ENCODE peak calls at places on chromosome 14, in eight cellular contexts. One of them, this sample, is unnamed.

GRCh38 chr14:86203843-86204242 is 673.9 kb downstream of the FLRT2 start:
- DNase-seq in T-helper 1 cell: no peak
- DNase-seq in HTR-8/SVneo: no peak
- DNase-seq in non-pigmented ciliary epithelial cell: no peak
- DNase-seq in neural progenitor cell: no peak
- DNase-seq in A172: no peak
- DNase-seq in coronary artery: no peak
- DNase-seq in cardiac fibroblast: no peak
- DNase-seq in this sample: no peak

GRCh38 chr14:81676395-81676794 is 142.7 kb upstream of the SEL1L start:
- DNase-seq in cardiac fibroblast: no peak
- DNase-seq in A172: no peak
- DNase-seq in coronary artery: no peak
- DNase-seq in non-pigmented ciliary epithelial cell: no peak
- DNase-seq in T-helper 1 cell: no peak
- DNase-seq in neural progenitor cell: no peak
- DNase-seq in HTR-8/SVneo: no peak
- DNase-seq in this sample: no peak

GRCh38 chr14:31993521-31993941 is 83.6 kb upstream of the ARHGAP5 start:
- DNase-seq in cardiac fibroblast: no peak
- DNase-seq in non-pigmented ciliary epithelial cell: no peak
- DNase-seq in coronary artery: no peak
- DNase-seq in neural progenitor cell: no peak
- DNase-seq in HTR-8/SVneo: no peak
- DNase-seq in T-helper 1 cell: no peak
- DNase-seq in A172: no peak
- DNase-seq in this sample: no peak

GRCh38 chr14:21964180-21964579 is 290.6 kb upstream of the OR4E1 start:
- DNase-seq in HTR-8/SVneo: no peak
- DNase-seq in T-helper 1 cell: no peak
- DNase-seq in coronary artery: no peak
- DNase-seq in A172: no peak
- DNase-seq in cardiac fibroblast: no peak
- DNase-seq in neural progenitor cell: no peak
- DNase-seq in non-pigmented ciliary epithelial cell: no peak
- DNase-seq in this sample: no peak

GRCh38 chr14:82387699-82388098 is 854.0 kb upstream of the SEL1L start:
- DNase-seq in non-pigmented ciliary epithelial cell: no peak
- DNase-seq in A172: no peak
- DNase-seq in HTR-8/SVneo: no peak
- DNase-seq in coronary artery: no peak
- DNase-seq in cardiac fibroblast: no peak
- DNase-seq in neural progenitor cell: no peak
- DNase-seq in T-helper 1 cell: no peak
- DNase-seq in this sample: peak

GRCh38 chr14:55762595-55763232 is 182.7 kb downstream of the KTN1 start:
- DNase-seq in coronary artery: no peak
- DNase-seq in HTR-8/SVneo: no peak
- DNase-seq in cardiac fibroblast: no peak
- DNase-seq in neural progenitor cell: no peak
- DNase-seq in A172: no peak
- DNase-seq in non-pigmented ciliary epithelial cell: no peak
- DNase-seq in T-helper 1 cell: no peak
- DNase-seq in this sample: no peak

GRCh38 chr14:96588410-96589249 is 86.4 kb downstream of the PAPOLA start:
- DNase-seq in neural progenitor cell: no peak
- DNase-seq in cardiac fibroblast: peak
- DNase-seq in A172: no peak
- DNase-seq in non-pigmented ciliary epithelial cell: no peak
- DNase-seq in coronary artery: peak
- DNase-seq in T-helper 1 cell: no peak
- DNase-seq in HTR-8/SVneo: no peak
- DNase-seq in this sample: no peak

GRCh38 chr14:36048667-36049066 is 127.9 kb downstream of the PTCSC3 start:
- DNase-seq in non-pigmented ciliary epithelial cell: no peak
- DNase-seq in A172: no peak
- DNase-seq in coronary artery: no peak
- DNase-seq in HTR-8/SVneo: no peak
- DNase-seq in neural progenitor cell: no peak
- DNase-seq in cardiac fibroblast: no peak
- DNase-seq in T-helper 1 cell: no peak
- DNase-seq in this sample: no peak

GRCh38 chr14:51576112-51576420 is 75.6 kb upstream of the FRMD6 start:
- DNase-seq in coronary artery: no peak
- DNase-seq in non-pigmented ciliary epithelial cell: no peak
- DNase-seq in neural progenitor cell: no peak
- DNase-seq in cardiac fibroblast: peak
- DNase-seq in T-helper 1 cell: no peak
- DNase-seq in A172: no peak
- DNase-seq in HTR-8/SVneo: no peak
- DNase-seq in this sample: no peak

GRCh38 chr14:66249544-66249943 is 236.6 kb upstream of the CCDC196 start:
- DNase-seq in A172: no peak
- DNase-seq in HTR-8/SVneo: no peak
- DNase-seq in T-helper 1 cell: no peak
- DNase-seq in non-pigmented ciliary epithelial cell: no peak
- DNase-seq in coronary artery: no peak
- DNase-seq in neural progenitor cell: no peak
- DNase-seq in cardiac fibroblast: no peak
- DNase-seq in this sample: no peak

GRCh38 chr14:61512508-61512907 is 182.8 kb upstream of the HIF1A start:
- DNase-seq in HTR-8/SVneo: no peak
- DNase-seq in neural progenitor cell: no peak
- DNase-seq in cardiac fibroblast: peak
- DNase-seq in T-helper 1 cell: no peak
- DNase-seq in non-pigmented ciliary epithelial cell: no peak
- DNase-seq in A172: no peak
- DNase-seq in coronary artery: no peak
- DNase-seq in this sample: no peak

GRCh38 chr14:64400829-64401459 is 12.8 kb downstream of the MTHFD1 start:
- DNase-seq in T-helper 1 cell: no peak
- DNase-seq in coronary artery: no peak
- DNase-seq in non-pigmented ciliary epithelial cell: no peak
- DNase-seq in neural progenitor cell: no peak
- DNase-seq in A172: no peak
- DNase-seq in cardiac fibroblast: peak
- DNase-seq in HTR-8/SVneo: no peak
- DNase-seq in this sample: no peak

GRCh38 chr14:55802986-55803431 is 223.0 kb downstream of the KTN1 start:
- DNase-seq in non-pigmented ciliary epithelial cell: no peak
- DNase-seq in A172: peak
- DNase-seq in T-helper 1 cell: no peak
- DNase-seq in neural progenitor cell: no peak
- DNase-seq in coronary artery: no peak
- DNase-seq in cardiac fibroblast: no peak
- DNase-seq in HTR-8/SVneo: peak
- DNase-seq in this sample: peak

GRCh38 chr14:91029451-91030217 is 30.8 kb downstream of the RPS6KA5 start:
- DNase-seq in cardiac fibroblast: peak
- DNase-seq in A172: no peak
- DNase-seq in neural progenitor cell: no peak
- DNase-seq in non-pigmented ciliary epithelial cell: no peak
- DNase-seq in T-helper 1 cell: no peak
- DNase-seq in HTR-8/SVneo: no peak
- DNase-seq in coronary artery: no peak
- DNase-seq in this sample: no peak

This sample was measured in RWPE1.